ENCODE peak calls at places on chromosomes 12 and 14, in ten cellular contexts. G is NCI-H345; V is M059J; E is fibroblast of mammary gland; O is SJCRH30; Q is GM12891; L is upper lobe of left lung; D is endothelial cell; R is stimulated activated CD8-positive, alpha-beta memory T cell treated with anti-CD3 and anti-CD28 coated beads, Interleukin-2, amount 100 ng/mL, for 1 hour; X is Peyer's patch. P is an unnamed sample.
A peak's percentile ranks its signal among the peaks of the same experiment; 100 is the strongest.

GRCh38 chr12:94831081-94831747 is 172.3 kb downstream of the NDUFA12 start:
- DNase-seq in G (peak; percentile 59), V (no peak), E (no peak), O (peak; percentile 62), Q (peak; percentile 51), L (no peak), D (no peak), R (no peak), X (peak; percentile 73), P (peak; percentile 38)

GRCh38 chr12:69846976-69847375 is 21.9 kb downstream of the MYRFL start:
- DNase-seq in G (no peak), V (no peak), E (no peak), O (no peak), Q (no peak), L (no peak), D (no peak), R (no peak), X (no peak), P (no peak)

GRCh38 chr12:50241178-50241577 is 42.1 kb downstream of the LIMA1 start:
- DNase-seq in G (no peak), V (peak; percentile 48), E (no peak), O (peak; percentile 58), Q (no peak), L (no peak), D (no peak), R (no peak), X (no peak), P (no peak)

GRCh38 chr12:122422769-122423257 is 344 bp upstream of the CLIP1 start:
- DNase-seq in G (peak; percentile 45), V (peak; percentile 77), E (peak; percentile 71), O (no peak), Q (no peak), L (peak; percentile 32), D (peak; percentile 23), R (no peak), X (peak; percentile 26), P (no peak)

GRCh38 chr12:121261397-121261796 is 35.1 kb downstream of the CAMKK2 start:
- DNase-seq in G (no peak), V (no peak), E (no peak), O (no peak), Q (no peak), L (no peak), D (no peak), R (no peak), X (no peak), P (no peak)

GRCh38 chr14:33210304-33210703 is 271.6 kb downstream of the NPAS3 start:
- DNase-seq in G (no peak), V (peak; percentile 5), E (peak; percentile 39), O (peak; percentile 74), Q (no peak), L (no peak), D (peak; percentile 55), R (no peak), X (no peak), P (no peak)

GRCh38 chr12:78697817-78698415 is 166.7 kb upstream of the SYT1 start:
- DNase-seq in G (no peak), V (peak; percentile 49), E (peak; percentile 53), O (no peak), Q (no peak), L (no peak), D (no peak), R (no peak), X (no peak), P (no peak)

GRCh38 chr14:96861568-96862310 is 64.6 kb downstream of the VRK1 start:
- DNase-seq in G (no peak), V (no peak), E (no peak), O (no peak), Q (no peak), L (no peak), D (peak; percentile 35), R (no peak), X (no peak), P (no peak)

GRCh38 chr12:65876898-65877721 is 52.8 kb downstream of the HMGA2 start:
- DNase-seq in G (no peak), V (peak; percentile 40), E (peak; percentile 61), O (no peak), Q (no peak), L (no peak), D (no peak), R (no peak), X (no peak), P (no peak)

GRCh38 chr14:99515301-99516155 is 34.3 kb downstream of the CCNK start:
- DNase-seq in G (no peak), V (no peak), E (no peak), O (no peak), Q (no peak), L (peak; percentile 20), D (no peak), R (no peak), X (no peak), P (no peak)

GRCh38 chr12:80935076-80935475 is 2.7 kb downstream of the LIN7A start:
- DNase-seq in G (no peak), V (no peak), E (no peak), O (no peak), Q (no peak), L (no peak), D (no peak), R (no peak), X (no peak), P (no peak)

GRCh38 chr12:26496170-26496569 is 300.8 kb downstream of the SSPN start:
- DNase-seq in G (no peak), V (no peak), E (peak; percentile 4), O (no peak), Q (no peak), L (no peak), D (no peak), R (no peak), X (no peak), P (no peak)

GRCh38 chr14:61344437-61345143 is 23.2 kb downstream of the PRKCH start:
- DNase-seq in G (no peak), V (no peak), E (no peak), O (no peak), Q (no peak), L (no peak), D (no peak), R (no peak), X (no peak), P (no peak)